ENCODE peak calls at places on chromosomes 2 and 18, in seven cellular contexts. P, R, N, E, Q, F and B are unnamed samples.

GRCh38 chr18:8507361-8507760 is 101.9 kb upstream of the RAB12 start:
- DNase-seq in P (no peak), R (no peak), N (peak), E (no peak), Q (peak), F (no peak), B (no peak)

GRCh38 chr2:9089831-9090230 is 86.3 kb upstream of the MBOAT2 start:
- DNase-seq in P (no peak), R (no peak), N (peak), E (no peak), Q (no peak), F (no peak), B (no peak)

GRCh38 chr2:9975805-9976447 is 24.4 kb downstream of the GRHL1 start:
- DNase-seq in P (no peak), R (no peak), N (peak), E (peak), Q (peak), F (no peak), B (no peak)

GRCh38 chr2:145323512-145323911 is 803.6 kb upstream of the ZEB2 start:
- DNase-seq in P (no peak), R (no peak), N (no peak), E (no peak), Q (peak), F (no peak), B (no peak)

GRCh38 chr2:120857422-120857821 is 121.8 kb downstream of the GLI2 start:
- DNase-seq in P (no peak), R (no peak), N (no peak), E (no peak), Q (no peak), F (no peak), B (no peak)

GRCh38 chr18:28422577-28422976 is 245.6 kb upstream of the CDH2 start:
- DNase-seq in P (no peak), R (no peak), N (no peak), E (no peak), Q (no peak), F (no peak), B (no peak)

GRCh38 chr2:134119672-134120159 is 134.2 kb upstream of the MGAT5 start:
- DNase-seq in P (peak), R (peak), N (peak), E (peak), Q (peak), F (peak), B (peak)

GRCh38 chr18:45526120-45526841 is 89.0 kb upstream of the SLC14A2 start:
- DNase-seq in P (no peak), R (no peak), N (peak), E (no peak), Q (no peak), F (no peak), B (no peak)

GRCh38 chr2:138910427-138910826 is 130.2 kb upstream of the NXPH2 start:
- DNase-seq in P (no peak), R (no peak), N (no peak), E (no peak), Q (no peak), F (no peak), B (no peak)

GRCh38 chr2:148201075-148202004 is 180.4 kb downstream of the MBD5 start:
- DNase-seq in P (peak), R (peak), N (peak), E (peak), Q (peak), F (peak), B (peak)

GRCh38 chr2:119387381-119388129 is 20.8 kb downstream of the DBI start:
- DNase-seq in P (peak), R (peak), N (peak), E (peak), Q (peak), F (no peak), B (peak)

GRCh38 chr2:130391058-130391871 is 35.4 kb downstream of the PTPN18 start:
- DNase-seq in P (peak), R (peak), N (peak), E (peak), Q (peak), F (peak), B (no peak)

GRCh38 chr2:109676346-109676897 is 62.3 kb downstream of the SOWAHC start:
- DNase-seq in P (no peak), R (no peak), N (no peak), E (no peak), Q (no peak), F (no peak), B (no peak)

GRCh38 chr2:115163572-115163971 is 721.1 kb downstream of the DPP10 start:
- DNase-seq in P (no peak), R (no peak), N (no peak), E (no peak), Q (no peak), F (no peak), B (no peak)

GRCh38 chr2:99066602-99067001 is 74.9 kb upstream of the C2orf15 start:
- DNase-seq in P (no peak), R (peak), N (peak), E (peak), Q (peak), F (no peak), B (peak)

GRCh38 chr2:101151141-101151858 is at the start of gene TBC1D8:
- DNase-seq in P (peak), R (peak), N (peak), E (peak), Q (peak), F (peak), B (peak)

GRCh38 chr2:219737270-219737691 is 109.9 kb downstream of the SLC4A3 start:
- DNase-seq in P (peak), R (no peak), N (peak), E (no peak), Q (peak), F (no peak), B (no peak)

GRCh38 chr2:32284321-32284720 is 6.6 kb downstream of the YIPF4 start:
- DNase-seq in P (no peak), R (no peak), N (no peak), E (no peak), Q (no peak), F (no peak), B (no peak)

GRCh38 chr2:130724455-130724854 is 4.4 kb upstream of the GPR148 start:
- DNase-seq in P (no peak), R (no peak), N (no peak), E (no peak), Q (no peak), F (no peak), B (no peak)

GRCh38 chr2:31075393-31075792 is 62.8 kb downstream of the GALNT14 start:
- DNase-seq in P (no peak), R (no peak), N (no peak), E (no peak), Q (no peak), F (no peak), B (no peak)

GRCh38 chr18:23272498-23273232 is 137.4 kb downstream of the CABLES1 start:
- DNase-seq in P (no peak), R (no peak), N (no peak), E (no peak), Q (no peak), F (no peak), B (no peak)

GRCh38 chr2:101981484-101981883 is 10.3 kb upstream of the IL1R2 start:
- DNase-seq in P (no peak), R (no peak), N (no peak), E (no peak), Q (no peak), F (no peak), B (no peak)

GRCh38 chr18:63999871-64000270 is 30.0 kb downstream of the SERPINB8 start:
- DNase-seq in P (no peak), R (no peak), N (no peak), E (no peak), Q (no peak), F (no peak), B (no peak)

GRCh38 chr2:14779252-14779651 is 146.7 kb downstream of the LRATD1 start:
- DNase-seq in P (no peak), R (no peak), N (no peak), E (no peak), Q (no peak), F (no peak), B (no peak)

GRCh38 chr2:167862296-167862695 is 385.1 kb downstream of the STK39 start:
- DNase-seq in P (no peak), R (no peak), N (no peak), E (no peak), Q (no peak), F (no peak), B (no peak)

GRCh38 chr2:24994325-24994724 is 22.6 kb upstream of the DNAJC27 start:
- DNase-seq in P (no peak), R (no peak), N (no peak), E (no peak), Q (no peak), F (no peak), B (no peak)

GRCh38 chr2:20634430-20635095 is 16.3 kb downstream of the HS1BP3 start:
- DNase-seq in P (peak), R (no peak), N (peak), E (no peak), Q (peak), F (no peak), B (no peak)

GRCh38 chr2:119914266-119914665 is 98.6 kb upstream of the EPB41L5 start:
- DNase-seq in P (no peak), R (no peak), N (no peak), E (no peak), Q (no peak), F (no peak), B (no peak)

GRCh38 chr2:238593236-238593635 is 166.5 kb downstream of the ASB1 start:
- DNase-seq in P (no peak), R (no peak), N (no peak), E (no peak), Q (no peak), F (no peak), B (no peak)

GRCh38 chr18:74139888-74140287 is 7.7 kb downstream of the FBXO15 start:
- DNase-seq in P (no peak), R (no peak), N (peak), E (peak), Q (peak), F (no peak), B (no peak)

GRCh38 chr2:235055891-235056516 is 104.2 kb downstream of the SH3BP4 start:
- DNase-seq in P (no peak), R (no peak), N (peak), E (no peak), Q (peak), F (no peak), B (no peak)

GRCh38 chr2:191036365-191036764 is 22.4 kb upstream of the STAT1 start:
- DNase-seq in P (no peak), R (no peak), N (no peak), E (no peak), Q (no peak), F (no peak), B (no peak)

GRCh38 chr2:157442636-157443035 is 1.3 kb downstream of the CYTIP start:
- DNase-seq in P (no peak), R (no peak), N (no peak), E (no peak), Q (no peak), F (no peak), B (no peak)